ENCODE peak calls at places on chromosomes 2 and 18, in eight cellular contexts. One of them, this sample, is unnamed.

GRCh38 chr2:149344105-149344504 is 13.7 kb downstream of the LYPD6 start:
- DNase-seq in ovary: no peak
- DNase-seq in CD4-positive, alpha-beta T cell: no peak
- DNase-seq in stimulated activated CD8-positive, alpha-beta memory T cell treated with anti-CD3 and anti-CD28 coated beads, Interleukin-7, amount 100 ng/mL, for 4 hours: no peak
- DNase-seq in CD8-positive, alpha-beta memory T cell: no peak
- DNase-seq in aorta: no peak
- DNase-seq in left cardiac atrium: no peak
- DNase-seq in Daoy: no peak
- DNase-seq in this sample: no peak

GRCh38 chr2:12261993-12262680 is 454.6 kb upstream of the TRIB2 start:
- DNase-seq in ovary: no peak
- DNase-seq in CD4-positive, alpha-beta T cell: no peak
- DNase-seq in stimulated activated CD8-positive, alpha-beta memory T cell treated with anti-CD3 and anti-CD28 coated beads, Interleukin-7, amount 100 ng/mL, for 4 hours: no peak
- DNase-seq in CD8-positive, alpha-beta memory T cell: no peak
- DNase-seq in aorta: no peak
- DNase-seq in left cardiac atrium: no peak
- DNase-seq in Daoy: no peak
- DNase-seq in this sample: no peak

GRCh38 chr2:56831780-56832179 is 648.0 kb downstream of the CCDC85A start:
- DNase-seq in ovary: no peak
- DNase-seq in CD4-positive, alpha-beta T cell: no peak
- DNase-seq in stimulated activated CD8-positive, alpha-beta memory T cell treated with anti-CD3 and anti-CD28 coated beads, Interleukin-7, amount 100 ng/mL, for 4 hours: no peak
- DNase-seq in CD8-positive, alpha-beta memory T cell: no peak
- DNase-seq in aorta: no peak
- DNase-seq in left cardiac atrium: no peak
- DNase-seq in Daoy: no peak
- DNase-seq in this sample: no peak

GRCh38 chr2:95390272-95390880 is 12.1 kb upstream of the FAHD2A start:
- DNase-seq in ovary: no peak
- DNase-seq in CD4-positive, alpha-beta T cell: no peak
- DNase-seq in stimulated activated CD8-positive, alpha-beta memory T cell treated with anti-CD3 and anti-CD28 coated beads, Interleukin-7, amount 100 ng/mL, for 4 hours: no peak
- DNase-seq in CD8-positive, alpha-beta memory T cell: no peak
- DNase-seq in aorta: peak; percentile 48
- DNase-seq in left cardiac atrium: no peak
- DNase-seq in Daoy: no peak
- DNase-seq in this sample: no peak

GRCh38 chr18:24488824-24489493 is 28.5 kb downstream of the HRH4 start:
- DNase-seq in ovary: no peak
- DNase-seq in CD4-positive, alpha-beta T cell: no peak
- DNase-seq in stimulated activated CD8-positive, alpha-beta memory T cell treated with anti-CD3 and anti-CD28 coated beads, Interleukin-7, amount 100 ng/mL, for 4 hours: no peak
- DNase-seq in CD8-positive, alpha-beta memory T cell: peak; percentile 25
- DNase-seq in aorta: no peak
- DNase-seq in left cardiac atrium: no peak
- DNase-seq in Daoy: no peak
- DNase-seq in this sample: peak; percentile 29

GRCh38 chr18:77206676-77207370 is 42.8 kb upstream of the GALR1 start:
- DNase-seq in ovary: peak; percentile 55
- DNase-seq in CD4-positive, alpha-beta T cell: no peak
- DNase-seq in stimulated activated CD8-positive, alpha-beta memory T cell treated with anti-CD3 and anti-CD28 coated beads, Interleukin-7, amount 100 ng/mL, for 4 hours: no peak
- DNase-seq in CD8-positive, alpha-beta memory T cell: no peak
- DNase-seq in aorta: no peak
- DNase-seq in left cardiac atrium: peak; percentile 63
- DNase-seq in Daoy: peak; percentile 67
- DNase-seq in this sample: no peak

GRCh38 chr2:2914252-2914651 is 463.4 kb downstream of the EIPR1 start:
- DNase-seq in ovary: no peak
- DNase-seq in CD4-positive, alpha-beta T cell: no peak
- DNase-seq in stimulated activated CD8-positive, alpha-beta memory T cell treated with anti-CD3 and anti-CD28 coated beads, Interleukin-7, amount 100 ng/mL, for 4 hours: no peak
- DNase-seq in CD8-positive, alpha-beta memory T cell: no peak
- DNase-seq in aorta: no peak
- DNase-seq in left cardiac atrium: no peak
- DNase-seq in Daoy: no peak
- DNase-seq in this sample: no peak

GRCh38 chr2:240593026-240593702 is 6.6 kb downstream of the CAPN10 start:
- DNase-seq in ovary: no peak
- DNase-seq in CD4-positive, alpha-beta T cell: no peak
- DNase-seq in stimulated activated CD8-positive, alpha-beta memory T cell treated with anti-CD3 and anti-CD28 coated beads, Interleukin-7, amount 100 ng/mL, for 4 hours: no peak
- DNase-seq in CD8-positive, alpha-beta memory T cell: no peak
- DNase-seq in aorta: peak; percentile 62
- DNase-seq in left cardiac atrium: peak; percentile 28
- DNase-seq in Daoy: no peak
- DNase-seq in this sample: no peak

GRCh38 chr18:6929370-6930102 is 188.1 kb downstream of the LAMA1 start:
- DNase-seq in ovary: no peak
- DNase-seq in CD4-positive, alpha-beta T cell: no peak
- DNase-seq in stimulated activated CD8-positive, alpha-beta memory T cell treated with anti-CD3 and anti-CD28 coated beads, Interleukin-7, amount 100 ng/mL, for 4 hours: no peak
- DNase-seq in CD8-positive, alpha-beta memory T cell: no peak
- DNase-seq in aorta: no peak
- DNase-seq in left cardiac atrium: no peak
- DNase-seq in Daoy: no peak
- DNase-seq in this sample: no peak

GRCh38 chr2:133486706-133487305 is 81.5 kb downstream of the NCKAP5 start:
- DNase-seq in ovary: no peak
- DNase-seq in CD4-positive, alpha-beta T cell: no peak
- DNase-seq in stimulated activated CD8-positive, alpha-beta memory T cell treated with anti-CD3 and anti-CD28 coated beads, Interleukin-7, amount 100 ng/mL, for 4 hours: no peak
- DNase-seq in CD8-positive, alpha-beta memory T cell: no peak
- DNase-seq in aorta: no peak
- DNase-seq in left cardiac atrium: no peak
- DNase-seq in Daoy: no peak
- DNase-seq in this sample: no peak

GRCh38 chr2:25342372-25343186 is 854 bp upstream of the DNMT3A start:
- DNase-seq in ovary: peak; percentile 83
- DNase-seq in CD4-positive, alpha-beta T cell: peak; percentile 64
- DNase-seq in stimulated activated CD8-positive, alpha-beta memory T cell treated with anti-CD3 and anti-CD28 coated beads, Interleukin-7, amount 100 ng/mL, for 4 hours: peak; percentile 56
- DNase-seq in CD8-positive, alpha-beta memory T cell: peak; percentile 84
- DNase-seq in aorta: peak; percentile 94
- DNase-seq in left cardiac atrium: peak; percentile 86
- DNase-seq in Daoy: peak; percentile 88
- DNase-seq in this sample: peak; percentile 78

GRCh38 chr2:162125138-162125537 is 26.9 kb downstream of the GCG start:
- DNase-seq in ovary: no peak
- DNase-seq in CD4-positive, alpha-beta T cell: no peak
- DNase-seq in stimulated activated CD8-positive, alpha-beta memory T cell treated with anti-CD3 and anti-CD28 coated beads, Interleukin-7, amount 100 ng/mL, for 4 hours: no peak
- DNase-seq in CD8-positive, alpha-beta memory T cell: no peak
- DNase-seq in aorta: no peak
- DNase-seq in left cardiac atrium: no peak
- DNase-seq in Daoy: no peak
- DNase-seq in this sample: no peak

GRCh38 chr2:38129987-38130386 is 54.0 kb upstream of the CYP1B1 start:
- DNase-seq in ovary: no peak
- DNase-seq in CD4-positive, alpha-beta T cell: no peak
- DNase-seq in stimulated activated CD8-positive, alpha-beta memory T cell treated with anti-CD3 and anti-CD28 coated beads, Interleukin-7, amount 100 ng/mL, for 4 hours: no peak
- DNase-seq in CD8-positive, alpha-beta memory T cell: no peak
- DNase-seq in aorta: no peak
- DNase-seq in left cardiac atrium: no peak
- DNase-seq in Daoy: no peak
- DNase-seq in this sample: no peak

GRCh38 chr2:47299555-47299954 is 103.4 kb upstream of the MSH2 start:
- DNase-seq in ovary: no peak
- DNase-seq in CD4-positive, alpha-beta T cell: no peak
- DNase-seq in stimulated activated CD8-positive, alpha-beta memory T cell treated with anti-CD3 and anti-CD28 coated beads, Interleukin-7, amount 100 ng/mL, for 4 hours: no peak
- DNase-seq in CD8-positive, alpha-beta memory T cell: no peak
- DNase-seq in aorta: no peak
- DNase-seq in left cardiac atrium: no peak
- DNase-seq in Daoy: peak; percentile 40
- DNase-seq in this sample: no peak

GRCh38 chr2:172749377-172749776 is 13.7 kb downstream of the RAPGEF4 start:
- DNase-seq in ovary: no peak
- DNase-seq in CD4-positive, alpha-beta T cell: no peak
- DNase-seq in stimulated activated CD8-positive, alpha-beta memory T cell treated with anti-CD3 and anti-CD28 coated beads, Interleukin-7, amount 100 ng/mL, for 4 hours: no peak
- DNase-seq in CD8-positive, alpha-beta memory T cell: no peak
- DNase-seq in aorta: no peak
- DNase-seq in left cardiac atrium: no peak
- DNase-seq in Daoy: no peak
- DNase-seq in this sample: no peak

GRCh38 chr2:227871375-227871788 is at the start of gene DAW1:
- DNase-seq in ovary: peak; percentile 36
- DNase-seq in CD4-positive, alpha-beta T cell: peak; percentile 32
- DNase-seq in stimulated activated CD8-positive, alpha-beta memory T cell treated with anti-CD3 and anti-CD28 coated beads, Interleukin-7, amount 100 ng/mL, for 4 hours: no peak
- DNase-seq in CD8-positive, alpha-beta memory T cell: no peak
- DNase-seq in aorta: peak; percentile 89
- DNase-seq in left cardiac atrium: peak; percentile 75
- DNase-seq in Daoy: peak; percentile 74
- DNase-seq in this sample: peak; percentile 57